ENCODE peak calls at places on chromosomes 1 and 21, in seven cellular contexts. B is CD4-positive, CD25-positive, alpha-beta regulatory T cell; J is Peyer's patch; E is left lung; N is GM23248; H is breast epithelium; C is spleen. M is an unnamed sample. For H3K9me3, the result is how much of the 10 kb centered on the place peaks cover.

GRCh38 chr21:45918835-45919467 is 62.6 kb upstream of the COL6A1 start:
- DNase-seq in B (no peak), J (no peak), E (peak), N (no peak), H (no peak), C (no peak), M (no peak)

GRCh38 chr1:36253463-36253862 is 29.2 kb downstream of the THRAP3 start:
- DNase-seq in B (no peak), J (no peak), E (no peak), N (peak), H (no peak), C (no peak), M (no peak)

GRCh38 chr1:204067935-204068334 is 5.0 kb upstream of the SOX13 start:
- DNase-seq in B (no peak), J (no peak), E (no peak), N (no peak), H (no peak), C (no peak), M (no peak)

GRCh38 chr1:6864166-6864565 is 78.9 kb downstream of the CAMTA1 start:
- DNase-seq in B (no peak), J (no peak), E (no peak), N (no peak), H (no peak), C (no peak), M (no peak)

GRCh38 chr1:99677416-99677815 is 31.5 kb downstream of the PALMD start:
- DNase-seq in B (no peak), J (no peak), E (no peak), N (no peak), H (no peak), C (no peak), M (no peak)

GRCh38 chr1:31943546-31944184 is 5.5 kb upstream of the PTP4A2 start:
- DNase-seq in B (peak), J (peak), E (no peak), N (peak), H (no peak), C (no peak), M (no peak)

GRCh38 chr1:20633190-20634064 is at the start of gene PINK1:
- DNase-seq in B (peak), J (peak), E (peak), N (peak), H (peak), C (peak), M (peak)

GRCh38 chr1:19347538-19348177 is 35.5 kb downstream of the SLC66A1 start:
- DNase-seq in B (no peak), J (no peak), E (peak), N (no peak), H (no peak), C (no peak), M (no peak)

GRCh38 chr1:37809942-37810341 is 1.9 kb upstream of the YRDC start:
- DNase-seq in B (no peak), J (no peak), E (no peak), N (peak), H (no peak), C (no peak), M (no peak)
- H3K27ac ChIP-seq in B (no peak), J (no peak), E (no peak), N (peak), H (no peak), C (no peak), M (no peak)

DNA sequence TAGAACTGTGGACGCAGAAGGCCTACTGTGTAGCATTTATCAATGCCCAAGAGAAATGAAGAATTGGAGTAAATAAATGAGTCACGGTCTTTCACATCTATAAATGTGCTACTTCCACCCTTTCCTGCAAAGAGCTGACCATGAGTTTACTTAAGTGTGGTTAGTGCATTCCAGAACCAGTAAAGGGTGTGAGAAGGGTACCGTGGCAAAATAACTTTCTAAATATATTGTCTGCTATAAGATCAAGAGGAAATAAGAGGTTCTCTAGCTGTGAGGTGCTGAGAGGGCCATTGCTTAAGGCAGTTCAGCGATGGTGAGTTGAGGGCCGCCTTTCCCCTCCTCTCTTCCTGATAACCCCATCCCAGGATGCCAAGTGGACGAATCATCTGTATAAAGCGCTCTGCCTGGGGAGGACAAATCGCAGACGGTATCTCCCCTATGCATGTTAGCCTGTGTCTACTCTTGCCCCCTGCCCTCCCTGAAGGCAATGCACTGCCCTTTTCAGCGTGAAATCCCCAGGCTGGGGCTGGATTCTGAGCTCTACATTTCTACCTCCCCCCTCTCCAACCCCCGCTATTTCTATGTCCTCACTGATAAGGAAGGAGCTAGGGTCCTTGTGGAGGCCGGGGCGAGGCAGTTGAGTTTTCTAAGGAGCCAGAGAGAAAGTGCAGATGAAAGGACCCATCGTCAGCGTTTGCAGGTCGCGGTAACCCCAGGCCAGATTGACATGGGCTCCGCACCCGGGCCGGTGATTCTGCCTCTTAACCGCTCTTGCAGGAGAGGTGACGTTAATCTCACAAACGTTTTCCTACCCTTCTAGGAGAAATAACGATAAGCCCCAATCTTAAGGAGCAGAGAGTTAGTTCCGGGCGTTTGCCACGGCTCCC is 1.5 kb upstream of the NCAM2 start:
- DNase-seq in B (no peak), J (no peak), E (peak), N (no peak), H (no peak), C (no peak), M (no peak)
- H3K9me3 ChIP-seq in B (under half), J (under half), E (under half), N (under half), H (under half), C (under half), M (under half)

DNA sequence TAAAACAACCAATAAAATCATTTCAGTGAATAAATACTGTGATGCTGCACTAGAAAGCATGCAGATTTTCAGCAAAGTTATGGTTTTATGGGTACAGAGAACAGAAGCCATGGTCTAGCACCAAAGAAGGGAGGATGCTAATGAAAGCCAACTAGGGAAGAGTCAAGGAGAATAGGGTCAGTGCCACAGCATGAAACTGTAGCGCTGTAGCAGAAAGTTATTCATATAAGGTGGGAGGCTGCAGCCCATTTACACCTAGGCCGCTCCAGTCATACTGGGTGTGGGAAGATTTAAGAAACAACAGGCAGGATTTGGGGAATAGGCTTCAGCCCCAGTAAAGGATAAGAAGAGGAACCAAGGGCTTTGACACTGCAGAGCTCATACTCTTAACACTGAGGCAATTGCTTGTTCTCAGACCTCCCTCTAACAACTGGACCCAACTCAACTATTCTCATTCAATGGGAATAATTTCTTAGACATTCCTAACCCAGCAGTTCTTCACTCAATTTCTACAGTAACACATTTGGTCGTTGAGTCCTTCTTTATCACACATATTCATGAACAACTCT is 4.4 kb downstream of the IFI16 start:
- DNase-seq in B (no peak), J (no peak), E (no peak), N (no peak), H (no peak), C (no peak), M (no peak)
- H3K27ac ChIP-seq in B (peak), J (peak), E (no peak), N (no peak), H (peak), C (peak), M (no peak)

DNA sequence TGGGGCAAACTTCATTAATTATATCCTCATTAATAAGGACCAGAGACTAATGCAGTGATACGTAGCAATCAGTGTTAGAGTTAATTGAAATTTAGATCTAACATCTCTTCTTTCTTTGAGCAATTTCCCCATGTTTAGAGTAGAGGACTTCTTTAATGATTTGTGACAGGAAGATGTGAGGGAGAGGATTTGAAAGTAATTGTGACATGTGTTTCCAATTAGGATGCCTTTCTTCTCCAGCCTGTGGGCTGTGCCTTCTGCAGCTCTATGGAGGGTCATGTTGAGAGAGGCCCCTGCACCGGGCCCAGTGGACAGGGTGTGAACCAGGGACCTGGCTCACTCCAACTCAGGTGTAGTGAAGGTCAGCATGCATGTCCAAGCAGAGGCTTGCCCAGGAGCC is 103.0 kb downstream of the GREM2 start:
- DNase-seq in B (no peak), J (no peak), E (no peak), N (peak), H (no peak), C (no peak), M (no peak)
- H3K9me3 ChIP-seq in B (under half), J (under half), E (under half), N (under half), H (under half), C (under half), M (under half)